ENCODE peak calls at places on chromosome X, in eight cellular contexts. R is head of caudate nucleus; Q is RWPE1; F is frontal cortex; L is non-pigmented ciliary epithelial cell; G is stimulated activated CD4-positive, alpha-beta T cell treated with anti-CD3 and anti-CD28 coated beads, Interleukin-1b, Interleukin-23, amount 100 ng/mL, for 24 hours; U is nucleus accumbens; C is mesothelial cell of epicardium. Y is an unnamed sample.

GRCh38 chrX:18961686-18962085 is 22.2 kb downstream of the PHKA2 start:
- DNase-seq in R (no peak), Q (no peak), F (no peak), L (no peak), G (no peak), U (no peak), C (no peak), Y (no peak)

GRCh38 chrX:149004936-149005335 is 500.2 kb downstream of the IDS start:
- DNase-seq in R (no peak), Q (no peak), F (no peak), L (no peak), G (no peak), U (no peak), C (no peak), Y (no peak)

GRCh38 chrX:154827624-154828408 is 6.6 kb downstream of the SMIM9 start:
- DNase-seq in R (no peak), Q (no peak), F (no peak), L (no peak), G (no peak), U (no peak), C (no peak), Y (no peak)

GRCh38 chrX:139931646-139932076 is 1.2 kb downstream of the ATP11C start:
- DNase-seq in R (no peak), Q (no peak), F (no peak), L (no peak), G (peak; percentile 12), U (no peak), C (no peak), Y (no peak)

GRCh38 chrX:151801980-151802379 is 67.4 kb downstream of the CNGA2 start:
- DNase-seq in R (no peak), Q (no peak), F (no peak), L (no peak), G (no peak), U (no peak), C (no peak), Y (no peak)

GRCh38 chrX:135327299-135327698 is 18.0 kb downstream of the ETDC start:
- DNase-seq in R (no peak), Q (peak; percentile 26), F (no peak), L (peak; percentile 73), G (no peak), U (no peak), C (no peak), Y (no peak)

GRCh38 chrX:19658030-19658429 is 142.7 kb upstream of the MAP3K15 start:
- DNase-seq in R (no peak), Q (no peak), F (no peak), L (no peak), G (no peak), U (no peak), C (no peak), Y (no peak)

GRCh38 chrX:28398352-28398751 is 188.9 kb upstream of the IL1RAPL1 start:
- DNase-seq in R (no peak), Q (peak; percentile 2), F (no peak), L (no peak), G (no peak), U (no peak), C (no peak), Y (no peak)

GRCh38 chrX:49192722-49193328 is 6.7 kb upstream of the PRICKLE3 start:
- DNase-seq in R (peak; percentile 40), Q (no peak), F (no peak), L (no peak), G (no peak), U (no peak), C (no peak), Y (no peak)

GRCh38 chrX:151860827-151861226 is 51.9 kb upstream of the MAGEA4 start:
- DNase-seq in R (no peak), Q (no peak), F (no peak), L (no peak), G (no peak), U (no peak), C (no peak), Y (no peak)

GRCh38 chrX:18886344-18887161 is 97.4 kb downstream of the PHKA2 start:
- DNase-seq in R (peak; percentile 54), Q (no peak), F (no peak), L (no peak), G (no peak), U (peak; percentile 43), C (no peak), Y (no peak)

GRCh38 chrX:154046262-154046771 is 26.6 kb upstream of the IRAK1 start:
- DNase-seq in R (no peak), Q (no peak), F (no peak), L (no peak), G (no peak), U (no peak), C (no peak), Y (no peak)

GRCh38 chrX:155031657-155032056 is 5.0 kb downstream of the FUNDC2 start:
- DNase-seq in R (no peak), Q (no peak), F (no peak), L (no peak), G (no peak), U (no peak), C (no peak), Y (no peak)

GRCh38 chrX:56233682-56234081 is 1.5 kb downstream of the KLF8 start:
- DNase-seq in R (peak; percentile 8), Q (no peak), F (no peak), L (no peak), G (no peak), U (peak; percentile 28), C (no peak), Y (no peak)

GRCh38 chrX:11143931-11144678 is 33.0 kb downstream of the HCCS start:
- DNase-seq in R (peak; percentile 72), Q (peak; percentile 29), F (peak; percentile 54), L (peak; percentile 43), G (peak; percentile 35), U (peak; percentile 41), C (no peak), Y (no peak)

GRCh38 chrX:3244203-3244743 is 102.2 kb downstream of the MXRA5 start:
- DNase-seq in R (no peak), Q (peak; percentile 3), F (no peak), L (peak; percentile 68), G (no peak), U (no peak), C (no peak), Y (no peak)

GRCh38 chrX:46184749-46185148 is 360.5 kb downstream of the ZNF674 start:
- DNase-seq in R (no peak), Q (peak; percentile 48), F (no peak), L (no peak), G (no peak), U (no peak), C (no peak), Y (no peak)

GRCh38 chrX:82134378-82134777 is 932.5 kb downstream of the SH3BGRL start:
- DNase-seq in R (no peak), Q (no peak), F (no peak), L (no peak), G (no peak), U (no peak), C (no peak), Y (no peak)

GRCh38 chrX:134484039-134484438 is 24.1 kb downstream of the HPRT1 start:
- DNase-seq in R (no peak), Q (no peak), F (no peak), L (no peak), G (no peak), U (no peak), C (no peak), Y (no peak)